ENCODE peak calls at places on chromosomes 16 and 17, in seven cellular contexts. D is stimulated activated CD8-positive, alpha-beta memory T cell treated with anti-CD3 and anti-CD28 coated beads, Interleukin-12 subunit alpha, Interleukin-12 subunit beta, amount 100 ng/mL, for 4 hours; T is activated gamma-delta T cell; F is Panc1; A is astrocyte of the spinal cord; U is uterus; I is astrocyte of the cerebellum. X is an unnamed sample.

GRCh38 chr17:44376124-44376523 is 12.5 kb upstream of the FAM171A2 start:
- DNase-seq in D (no peak), T (no peak), F (no peak), A (no peak), U (peak), I (no peak), X (no peak)

GRCh38 chr16:30490210-30490609 is 17.7 kb downstream of the ITGAL start:
- DNase-seq in D (no peak), T (no peak), F (no peak), A (no peak), U (no peak), I (no peak), X (no peak)

GRCh38 chr17:29620271-29620670 is 2.4 kb downstream of the CORO6 start:
- DNase-seq in D (no peak), T (no peak), F (no peak), A (peak), U (no peak), I (no peak), X (no peak)

GRCh38 chr17:19387921-19388521 is 1.0 kb upstream of the MFAP4 start:
- DNase-seq in D (no peak), T (no peak), F (no peak), A (peak), U (no peak), I (peak), X (no peak)

GRCh38 chr17:48244121-48244711 is 136.7 kb downstream of the SNX11 start:
- DNase-seq in D (no peak), T (no peak), F (no peak), A (peak), U (no peak), I (peak), X (no peak)

GRCh38 chr16:58421529-58421928 is 29.3 kb downstream of the GINS3 start:
- DNase-seq in D (no peak), T (no peak), F (no peak), A (peak), U (no peak), I (peak), X (no peak)

GRCh38 chr17:4950757-4951204 is at the start of gene ENO3:
- DNase-seq in D (no peak), T (no peak), F (no peak), A (no peak), U (peak), I (no peak), X (no peak)

GRCh38 chr17:3004150-3004801 is 59.1 kb downstream of the OR1D5 start:
- DNase-seq in D (peak), T (no peak), F (peak), A (peak), U (peak), I (peak), X (no peak)

GRCh38 chr16:30004811-30005242 is 6.0 kb downstream of the DOC2A start:
- DNase-seq in D (no peak), T (no peak), F (no peak), A (no peak), U (no peak), I (no peak), X (no peak)

GRCh38 chr16:50609049-50609832 is 61.0 kb downstream of the NKD1 start:
- DNase-seq in D (no peak), T (no peak), F (no peak), A (no peak), U (no peak), I (no peak), X (no peak)

GRCh38 chr17:80712610-80713009 is 168.0 kb downstream of the RPTOR start:
- DNase-seq in D (no peak), T (no peak), F (no peak), A (no peak), U (no peak), I (no peak), X (no peak)

GRCh38 chr16:66619534-66620418 is 15.3 kb downstream of the CMTM3 start:
- DNase-seq in D (no peak), T (no peak), F (no peak), A (peak), U (no peak), I (peak), X (no peak)

GRCh38 chr16:10987361-10988163 is 43.2 kb downstream of the CLEC16A start:
- DNase-seq in D (no peak), T (no peak), F (no peak), A (no peak), U (no peak), I (no peak), X (no peak)

GRCh38 chr17:45320931-45321461 is 4.2 kb upstream of the MAP3K14 start:
- DNase-seq in D (no peak), T (no peak), F (peak), A (peak), U (no peak), I (peak), X (no peak)

GRCh38 chr16:66605177-66605999 is 884 bp downstream of the CMTM3 start:
- DNase-seq in D (peak), T (peak), F (no peak), A (peak), U (peak), I (no peak), X (no peak)